ENCODE peak calls at places on chromosomes 7 and 10, in five cellular contexts. A is uterus, N is stomach, H is A549, G is astrocyte of the spinal cord. R is an unnamed sample.

GRCh38 chr10:101903827-101904520 is 60.4 kb upstream of the KCNIP2 start:
- DNase-seq in A (no peak), N (no peak), H (no peak), G (no peak), R (no peak)

GRCh38 chr10:122560279-122560804 is at the start of gene DMBT1:
- DNase-seq in A (no peak), N (no peak), H (no peak), G (no peak), R (no peak)

GRCh38 chr7:27095897-27096755 is at the start of gene HOXA1:
- DNase-seq in A (peak), N (peak), H (peak), G (peak), R (no peak)

GRCh38 chr7:89757910-89758309 is 396.4 kb upstream of the STEAP1 start:
- DNase-seq in A (no peak), N (no peak), H (no peak), G (no peak), R (no peak)

GRCh38 chr7:904847-905246 is 28.5 kb downstream of the GET4 start:
- DNase-seq in A (no peak), N (no peak), H (no peak), G (no peak), R (no peak)

GRCh38 chr10:100730739-100731602 is 14.4 kb upstream of the PAX2 start:
- DNase-seq in A (no peak), N (peak), H (peak), G (no peak), R (no peak)

GRCh38 chr10:103688451-103688850 is 166.9 kb downstream of the SH3PXD2A start:
- DNase-seq in A (no peak), N (no peak), H (no peak), G (no peak), R (no peak)

GRCh38 chr7:16695621-16696237 is 49.7 kb downstream of the BZW2 start:
- DNase-seq in A (no peak), N (peak), H (peak), G (peak), R (peak)

GRCh38 chr10:51029172-51029641 is 45.1 kb upstream of the PRKG1 start:
- DNase-seq in A (no peak), N (no peak), H (no peak), G (no peak), R (no peak)

GRCh38 chr7:157434701-157435100 is 97.9 kb downstream of the DNAJB6 start:
- DNase-seq in A (no peak), N (peak), H (no peak), G (no peak), R (no peak)

GRCh38 chr10:65571011-65571570 is 1354.7 kb upstream of the LRRTM3 start:
- DNase-seq in A (no peak), N (no peak), H (peak), G (peak), R (no peak)

GRCh38 chr10:95245425-95246055 is 45.3 kb downstream of the PDLIM1 start:
- DNase-seq in A (no peak), N (no peak), H (no peak), G (no peak), R (no peak)

GRCh38 chr7:91397099-91397498 is 132.9 kb downstream of the FZD1 start:
- DNase-seq in A (no peak), N (no peak), H (no peak), G (no peak), R (no peak)

GRCh38 chr7:95605275-95605674 is 9.0 kb upstream of the PDK4 start:
- DNase-seq in A (no peak), N (no peak), H (no peak), G (no peak), R (no peak)

GRCh38 chr7:24980695-24981543 is 941 bp upstream of the OSBPL3 start:
- DNase-seq in A (peak), N (peak), H (peak), G (peak), R (no peak)

GRCh38 chr7:37448057-37448636 is 517 bp downstream of the ELMO1 start:
- DNase-seq in A (peak), N (no peak), H (peak), G (no peak), R (no peak)

GRCh38 chr10:60662917-60663614 is 115.2 kb upstream of the CDK1 start:
- DNase-seq in A (no peak), N (no peak), H (no peak), G (peak), R (no peak)
- TF ChIP-seq CTCF in A (no peak), N (no peak), H (no peak), G (no peak), R (no peak)

GRCh38 chr7:137715101-137715500 is 131.7 kb downstream of the DGKI start:
- DNase-seq in A (no peak), N (no peak), H (no peak), G (peak), R (no peak)

GRCh38 chr7:137717045-137717444 is 129.7 kb downstream of the DGKI start:
- DNase-seq in A (no peak), N (no peak), H (no peak), G (no peak), R (no peak)

GRCh38 chr7:137717811-137718271 is 128.9 kb downstream of the DGKI start:
- DNase-seq in A (no peak), N (no peak), H (no peak), G (peak), R (peak)

GRCh38 chr7:137715546-137715945 is 131.2 kb downstream of the DGKI start:
- DNase-seq in A (no peak), N (no peak), H (no peak), G (peak), R (no peak)

DNA sequence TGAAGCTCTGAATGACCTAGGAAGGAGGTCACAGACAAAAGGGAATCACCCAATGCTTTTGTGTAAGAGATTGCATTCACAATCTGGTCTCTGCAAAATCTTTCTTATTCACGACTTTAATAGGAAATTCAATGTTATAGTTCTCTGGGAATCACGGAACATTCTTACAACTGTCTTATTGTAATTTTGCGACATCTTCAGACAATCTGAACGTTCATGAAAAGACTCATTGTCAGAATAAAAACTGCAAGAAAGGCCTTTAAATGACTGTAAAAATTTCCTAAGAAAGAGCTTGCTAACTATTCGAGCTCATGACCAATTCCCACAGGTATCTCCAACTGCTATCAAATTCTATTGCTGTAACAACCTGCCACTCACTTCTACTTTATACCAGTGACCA is 130.7 kb downstream of the DGKI start:
- DNase-seq in A (no peak), N (no peak), H (no peak), G (no peak), R (no peak)
- TF ChIP-seq CTCF in A (no peak), N (no peak), H (no peak), G (no peak), R (no peak)

GRCh38 chr10:71684356-71685173 is 35.0 kb downstream of the C10orf105 start:
- DNase-seq in A (no peak), N (no peak), H (no peak), G (no peak), R (no peak)
- TF ChIP-seq CTCF in A (no peak), N (no peak), H (no peak), G (no peak), R (no peak)

DNA sequence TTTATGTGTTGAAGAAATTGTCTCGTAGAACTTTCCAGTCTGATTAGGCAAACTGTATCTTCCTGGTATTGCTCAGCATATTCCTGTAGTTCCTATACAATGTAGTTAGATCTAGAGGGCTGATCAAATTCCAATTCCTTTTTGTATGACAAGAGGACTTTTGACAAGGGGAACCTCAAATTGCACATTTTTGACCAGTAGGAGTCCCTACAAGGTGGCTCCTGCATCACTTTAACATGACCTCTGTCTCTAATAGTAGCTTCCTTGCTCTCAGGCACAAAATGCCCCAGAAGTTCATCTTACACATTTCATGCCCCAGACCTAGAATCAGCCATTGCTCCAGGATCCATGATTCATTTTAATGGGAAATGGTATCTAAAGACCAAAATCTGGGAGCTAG is 18.7 kb downstream of the HERPUD2 start:
- DNase-seq in A (no peak), N (no peak), H (no peak), G (no peak), R (no peak)
- TF ChIP-seq CTCF in A (no peak), N (no peak), H (no peak), G (no peak), R (no peak)

GRCh38 chr10:129963831-129964501 is at the start of gene EBF3:
- DNase-seq in A (peak), N (peak), H (no peak), G (no peak), R (no peak)
- TF ChIP-seq CTCF in A (no peak), N (no peak), H (no peak), G (no peak), R (no peak)

DNA sequence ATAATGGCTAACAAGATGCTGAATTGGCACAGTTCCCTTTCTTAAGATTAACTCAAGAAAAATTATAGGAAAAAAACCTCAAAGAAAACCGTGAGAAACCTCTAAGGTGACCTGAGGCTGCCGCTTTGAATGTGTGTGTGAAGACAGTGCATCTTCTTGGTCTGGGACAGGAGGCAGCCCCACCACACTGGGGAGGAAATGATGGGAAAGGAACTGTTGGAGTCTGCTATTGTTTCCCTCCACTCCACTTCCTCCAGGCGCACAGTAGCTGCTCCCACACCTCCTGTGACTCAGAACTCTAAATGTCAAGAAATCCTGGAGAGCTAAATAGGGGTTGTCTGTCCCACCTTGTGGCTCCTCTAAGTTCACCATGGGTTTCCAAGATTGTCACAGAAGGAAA is 179.5 kb downstream of the PDE1C start:
- DNase-seq in A (no peak), N (no peak), H (no peak), G (no peak), R (no peak)
- TF ChIP-seq CTCF in A (no peak), N (no peak), H (no peak), G (no peak), R (no peak)

DNA sequence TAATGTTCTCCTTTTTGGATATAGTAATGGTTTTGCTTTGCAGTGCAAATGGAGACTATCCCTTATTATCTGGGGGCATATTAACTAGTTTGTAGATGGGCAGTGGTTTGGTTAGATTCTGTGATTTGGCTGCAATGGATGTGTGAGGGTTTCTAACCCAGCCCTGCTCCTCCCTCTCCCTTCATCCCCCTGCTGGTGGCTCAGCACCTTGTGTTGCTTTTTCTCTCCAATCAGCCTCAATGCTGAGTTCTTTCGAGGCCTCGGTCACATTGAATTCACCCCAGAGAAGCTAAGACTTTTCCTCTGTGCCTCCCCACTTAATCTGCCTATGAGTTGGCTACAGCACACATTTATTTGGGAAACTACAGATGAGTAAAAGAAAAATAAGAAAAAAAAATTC is 120.0 kb downstream of the MALRD1 start:
- DNase-seq in A (no peak), N (no peak), H (no peak), G (no peak), R (no peak)
- TF ChIP-seq CTCF in A (no peak), N (no peak), H (no peak), G (peak), R (peak)

R was measured in retinal pigment epithelial cell.